ENCODE peak calls at places on chromosomes 12 and 14, in four cellular contexts. O is RWPE1; Q is activated T-helper 1 cell treated with Interleukin-2 at 50 U/mL for 16 hours; V is activated naive CD4-positive, alpha-beta T cell. Z is an unnamed sample.

GRCh38 chr14:99260652-99261551 is 11.1 kb downstream of the BCL11B start:
- DNase-seq in V (no peak), Q (no peak), O (no peak), Z (no peak)

GRCh38 chr14:101476931-101477553 is 84.3 kb upstream of the DIO3 start:
- DNase-seq in V (no peak), O (peak; percentile 25), Q (no peak), Z (no peak)

GRCh38 chr14:100555436-100556067 is 31.7 kb downstream of the BEGAIN start:
- DNase-seq in V (no peak), O (no peak), Q (no peak), Z (no peak)

GRCh38 chr12:132597333-132598283 is 12.8 kb downstream of the LRCOL1 start:
- DNase-seq in V (no peak), Q (no peak), O (no peak), Z (no peak)

GRCh38 chr14:32313977-32314376 is 15.1 kb upstream of the AKAP6 start:
- DNase-seq in O (no peak), V (no peak), Q (no peak), Z (no peak)

GRCh38 chr12:132559652-132560420 is 50.5 kb downstream of the LRCOL1 start:
- DNase-seq in V (no peak), O (peak; percentile 81), Q (no peak), Z (peak; percentile 63)

GRCh38 chr12:6873094-6874006 is at the start of gene SPSB2:
- DNase-seq in V (peak; percentile 96), Q (peak; percentile 99), O (peak; percentile 92), Z (peak; percentile 99)

GRCh38 chr14:59013672-59014298 is 174.7 kb upstream of the DAAM1 start:
- DNase-seq in Q (no peak), V (no peak), O (no peak), Z (no peak)

GRCh38 chr14:91158091-91158790 is 44.4 kb downstream of the DGLUCY start:
- DNase-seq in V (no peak), Q (no peak), O (peak; percentile 30), Z (no peak)

GRCh38 chr14:20812576-20812975 is 9.9 kb upstream of the RNASE1 start:
- DNase-seq in V (no peak), Q (no peak), O (no peak), Z (no peak)

GRCh38 chr12:108560321-108560721 is 652 bp downstream of the SART3 start:
- DNase-seq in Q (no peak), V (no peak), O (no peak), Z (no peak)

GRCh38 chr14:68377459-68377858 is 415.4 kb downstream of the ZFP36L1 start:
- DNase-seq in V (no peak), Q (no peak), O (no peak), Z (no peak)

GRCh38 chr12:9379023-9379742 is 171.0 kb upstream of the PZP start:
- DNase-seq in Q (no peak), O (no peak), V (no peak), Z (no peak)

GRCh38 chr14:68911594-68912227 is 67.4 kb downstream of the ACTN1 start:
- DNase-seq in O (peak; percentile 88), V (peak; percentile 46), Q (peak; percentile 55), Z (peak; percentile 67)

GRCh38 chr14:65241125-65241752 is 138.9 kb upstream of the MAX start:
- DNase-seq in Q (no peak), V (no peak), O (no peak), Z (no peak)

GRCh38 chr14:33564774-33565630 is 385.9 kb downstream of the EGLN3 start:
- DNase-seq in Q (no peak), V (no peak), O (peak; percentile 80), Z (no peak)

GRCh38 chr14:91839754-91840153 is 27.6 kb downstream of the TC2N start:
- DNase-seq in V (no peak), O (no peak), Q (no peak), Z (peak; percentile 38)

GRCh38 chr12:121209221-121209620 is 708 bp upstream of the P2RX4 start:
- DNase-seq in Q (no peak), V (no peak), O (no peak), Z (no peak)